ENCODE peak calls at places on chromosomes 3 and 15, in four cellular contexts. W is upper lobe of right lung, F is BE2C, K is psoas muscle. O is an unnamed sample.

GRCh38 chr3:113354307-113354706 is 87.0 kb downstream of the CFAP44 start:
- DNase-seq in W (no peak), F (no peak), K (no peak), O (no peak)

GRCh38 chr3:63814300-63814699 is 4.8 kb upstream of the C3orf49 start:
- DNase-seq in W (no peak), F (no peak), K (no peak), O (no peak)

GRCh38 chr3:32018723-32019564 is 37.4 kb downstream of the ZNF860 start:
- DNase-seq in W (no peak), F (no peak), K (no peak), O (no peak)

GRCh38 chr3:122794779-122795673 is at the start of gene SLC49A4:
- DNase-seq in W (peak; percentile 93), F (peak; percentile 86), K (peak; percentile 89), O (peak; percentile 20)

GRCh38 chr15:67144609-67145306 is 79.4 kb downstream of the SMAD3 start:
- DNase-seq in W (no peak), F (no peak), K (no peak), O (no peak)

GRCh38 chr15:72110355-72110754 is 7.6 kb downstream of the MYO9A start:
- DNase-seq in W (no peak), F (no peak), K (no peak), O (no peak)

GRCh38 chr3:157087398-157088132 is 72.4 kb downstream of the CCNL1 start:
- DNase-seq in W (no peak), F (no peak), K (no peak), O (no peak)

GRCh38 chr3:180646187-180646790 is 33.0 kb downstream of the CCDC39 start:
- DNase-seq in W (no peak), F (no peak), K (no peak), O (peak; percentile 7)

GRCh38 chr15:38564557-38565286 is at the start of gene RASGRP1:
- DNase-seq in W (peak; percentile 88), F (peak; percentile 74), K (peak; percentile 71), O (no peak)

GRCh38 chr3:140186421-140186920 is 251.5 kb downstream of the CLSTN2 start:
- DNase-seq in W (no peak), F (peak; percentile 56), K (no peak), O (no peak)

GRCh38 chr3:122857019-122857418 is 62.1 kb downstream of the SLC49A4 start:
- DNase-seq in W (no peak), F (no peak), K (no peak), O (no peak)

GRCh38 chr3:191356586-191357439 is 26.5 kb upstream of the UTS2B start:
- DNase-seq in W (no peak), F (no peak), K (no peak), O (no peak)

GRCh38 chr3:184277366-184277765 is 1.5 kb downstream of the ECE2 start:
- DNase-seq in W (no peak), F (no peak), K (no peak), O (no peak)

GRCh38 chr15:62446984-62447383 is 281.9 kb upstream of the C2CD4B start:
- DNase-seq in W (no peak), F (no peak), K (no peak), O (no peak)

GRCh38 chr3:66606868-66607267 is 106.0 kb upstream of the LRIG1 start:
- DNase-seq in W (no peak), F (no peak), K (no peak), O (no peak)

GRCh38 chr3:171404376-171404982 is 55.7 kb downstream of the TNIK start:
- DNase-seq in W (no peak), F (no peak), K (no peak), O (no peak)

GRCh38 chr3:142445816-142446254 is 2.0 kb downstream of the XRN1 start:
- DNase-seq in W (no peak), F (no peak), K (no peak), O (no peak)

GRCh38 chr3:94423566-94423965 is 360.7 kb downstream of the NSUN3 start:
- DNase-seq in W (no peak), F (no peak), K (no peak), O (no peak)

GRCh38 chr3:55012091-55012490 is 84.2 kb upstream of the LRTM1 start:
- DNase-seq in W (no peak), F (no peak), K (no peak), O (no peak)

GRCh38 chr3:142296507-142296906 is 71.1 kb upstream of the GK5 start:
- DNase-seq in W (no peak), F (no peak), K (no peak), O (no peak)

GRCh38 chr3:98577178-98577895 is 16.1 kb downstream of the CPOX start:
- DNase-seq in W (no peak), F (no peak), K (no peak), O (no peak)

GRCh38 chr15:67531379-67532059 is 10.6 kb downstream of the C15orf61 start:
- DNase-seq in W (no peak), F (no peak), K (no peak), O (no peak)

GRCh38 chr3:138078096-138078495 is 37.3 kb downstream of the DZIP1L start:
- DNase-seq in W (no peak), F (no peak), K (no peak), O (no peak)

GRCh38 chr3:188947401-188947982 is 224.3 kb upstream of the TPRG1 start:
- DNase-seq in W (peak; percentile 93), F (peak; percentile 85), K (peak; percentile 94), O (peak; percentile 88)

GRCh38 chr15:23912191-23912590 is 225.1 kb upstream of the NDN start:
- DNase-seq in W (no peak), F (peak; percentile 13), K (no peak), O (no peak)

GRCh38 chr3:29764603-29765254 is 483.9 kb downstream of the RBMS3 start:
- DNase-seq in W (no peak), F (peak; percentile 57), K (no peak), O (peak; percentile 2)

GRCh38 chr3:177430653-177431052 is 233.4 kb upstream of the TBL1XR1 start:
- DNase-seq in W (no peak), F (no peak), K (no peak), O (no peak)

GRCh38 chr3:33722626-33723370 is 4.7 kb upstream of the CLASP2 start:
- DNase-seq in W (no peak), F (no peak), K (no peak), O (no peak)

GRCh38 chr3:143628971-143629370 is 219.3 kb downstream of the SLC9A9 start:
- DNase-seq in W (no peak), F (no peak), K (no peak), O (no peak)

GRCh38 chr3:124780767-124781485 is 50.7 kb downstream of the UMPS start:
- DNase-seq in W (peak; percentile 67), F (peak; percentile 80), K (peak; percentile 94), O (no peak)
- H3K4me1 ChIP-seq in W (peaks cover 22% of the 10 kb centered on the region), F (peaks cover 39% of the 10 kb centered on the region), K (peaks cover 40% of the 10 kb centered on the region), O (peaks cover 22% of the 10 kb centered on the region)

DNA sequence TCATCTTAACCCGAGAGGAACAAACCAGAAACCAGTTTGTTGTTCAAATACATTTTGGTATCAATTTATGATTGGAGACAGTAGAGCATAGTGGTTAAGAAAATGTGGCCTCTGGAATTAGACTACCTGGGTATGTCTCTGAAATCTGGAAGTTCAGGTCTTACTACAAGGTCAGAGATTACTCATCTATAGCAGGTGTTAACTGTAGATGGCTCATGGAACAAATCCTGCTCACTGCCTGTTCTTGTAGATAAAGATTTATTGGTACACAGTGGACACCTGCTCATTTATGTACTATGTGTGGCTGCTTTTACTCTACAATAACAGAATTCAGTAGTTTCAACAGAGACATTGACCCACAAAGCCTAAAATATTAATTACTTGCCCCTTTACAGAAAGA is 413.3 kb downstream of the CNTN6 start:
- DNase-seq in W (no peak), F (no peak), K (no peak), O (no peak)
- H3K4me3 ChIP-seq in W (no peak overlapping the region), F (no peak overlapping the region), K (no peak overlapping the region), O (no peak overlapping the region)

DNA sequence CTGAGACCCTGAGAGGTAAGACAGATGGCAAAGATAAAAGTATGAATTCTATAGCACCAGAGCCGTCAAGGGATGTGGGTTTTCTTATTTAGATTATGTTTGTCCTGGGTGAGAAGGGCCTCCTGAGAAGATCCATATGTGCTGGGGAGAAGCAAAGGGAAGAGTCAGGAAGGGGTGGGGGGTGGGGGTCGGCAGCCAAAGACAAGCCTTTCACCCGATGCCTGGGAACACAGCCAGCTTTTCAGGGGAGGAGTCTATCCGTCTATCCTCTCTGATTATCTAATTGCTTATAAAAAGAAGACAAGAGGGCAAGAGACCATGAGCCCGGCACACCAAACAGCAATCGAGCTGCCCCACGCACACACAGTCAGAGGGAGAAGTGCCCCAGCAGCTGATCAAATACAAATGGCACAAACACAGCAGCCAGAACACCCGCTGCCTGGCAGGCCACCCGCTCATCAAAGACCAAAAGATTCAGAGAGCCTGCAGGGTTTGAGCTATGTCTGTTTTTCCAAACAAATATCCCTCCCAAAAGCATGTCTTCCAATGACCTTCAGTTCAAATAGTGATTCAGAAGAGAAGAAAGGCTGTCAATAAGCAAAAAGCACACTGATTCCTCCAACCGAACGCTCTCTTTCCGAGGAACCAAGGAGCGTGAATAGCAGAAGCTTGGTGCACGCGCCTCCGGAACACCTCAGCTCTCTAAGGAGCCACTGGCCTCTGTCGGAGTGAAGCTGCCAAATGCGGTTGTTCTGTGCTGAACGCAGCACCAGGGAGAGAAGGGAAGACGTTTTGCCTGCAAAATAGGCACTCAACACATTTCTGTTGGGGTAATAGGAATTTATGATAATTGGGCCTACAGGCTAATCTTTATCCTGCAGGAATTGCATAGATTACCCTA is 419.2 kb downstream of the OCA2 start:
- DNase-seq in W (no peak), F (peak; percentile 44), K (no peak), O (no peak)
- TF ChIP-seq CTCF in W (no peak), F (no peak), K (no peak), O (no peak)

DNA sequence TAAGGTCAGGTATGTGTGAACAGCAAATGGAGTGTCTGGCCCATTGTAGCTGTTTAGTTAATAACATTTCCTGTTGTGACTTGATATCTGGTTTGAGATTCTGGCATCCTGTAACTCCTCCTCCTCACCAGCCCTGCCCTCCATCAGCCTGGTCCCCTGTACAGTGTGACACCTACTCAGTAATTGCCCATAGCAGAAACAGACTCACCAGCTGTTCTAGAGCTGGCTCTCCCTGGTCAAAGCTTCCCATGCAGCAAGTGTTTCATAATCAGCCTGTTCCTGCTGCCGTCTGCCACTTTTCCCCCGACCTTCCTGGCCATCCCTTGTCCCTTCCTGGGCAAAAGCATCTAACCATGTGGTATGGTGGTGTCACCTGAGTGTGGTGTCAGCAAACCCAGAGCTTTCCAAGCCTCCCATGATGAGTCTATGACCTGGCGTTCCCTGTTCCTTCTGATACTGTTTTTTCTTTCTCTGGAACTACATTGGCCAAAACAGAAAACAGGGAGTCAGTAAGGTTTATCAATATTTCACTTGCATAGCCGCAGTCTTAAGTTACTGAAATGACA is 55.4 kb downstream of the B3GALNT1 start:
- DNase-seq in W (no peak), F (peak; percentile 22), K (no peak), O (no peak)
- H3K4me1 ChIP-seq in W (no peaks in the 10 kb centered on the region), F (no peaks in the 10 kb centered on the region), K (no peaks in the 10 kb centered on the region), O (no peaks in the 10 kb centered on the region)

DNA sequence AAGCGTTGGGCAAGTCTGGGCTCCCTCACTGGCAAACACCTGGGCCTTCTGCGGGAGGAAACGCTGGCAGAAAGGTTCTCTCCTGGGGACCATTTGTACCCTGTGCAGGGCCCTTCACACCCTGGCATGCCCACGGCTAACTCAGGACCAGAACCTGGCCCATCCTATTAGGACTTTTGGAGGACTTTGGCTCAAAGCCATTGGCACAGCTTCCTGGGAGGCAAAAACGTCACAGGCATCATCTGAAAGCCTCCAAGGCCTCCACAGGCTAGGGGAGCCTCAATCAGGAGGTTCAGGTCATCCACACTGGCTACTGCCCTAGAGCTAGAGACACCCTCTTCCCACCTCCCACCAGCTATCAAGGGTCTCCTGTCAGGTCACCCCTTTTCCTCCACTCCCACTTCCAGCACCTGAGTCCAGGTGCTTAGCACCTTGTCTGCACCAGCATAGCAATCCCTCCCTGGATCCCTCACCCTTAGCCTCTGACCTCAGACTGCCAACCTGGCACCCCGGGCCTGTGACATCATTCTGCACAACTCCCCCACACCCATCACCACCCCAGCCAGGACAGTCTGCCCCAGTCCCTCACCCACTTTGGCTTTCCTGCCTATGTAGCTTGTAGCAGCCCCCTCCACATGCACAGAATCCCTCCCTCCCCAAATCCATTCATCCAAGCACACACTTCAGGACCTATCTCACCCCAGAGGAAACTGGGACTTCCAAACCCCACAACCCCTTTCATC is 644 bp upstream of the PLXNB1 start:
- DNase-seq in W (peak; percentile 48), F (no peak), K (no peak), O (no peak)
- H3K4me3 ChIP-seq in W (peak overlapping the region; percentile 78), F (no peak overlapping the region), K (peak overlapping the region; percentile 84), O (no peak overlapping the region)